ENCODE peak calls at places on chromosomes 2 and 18, in five cellular contexts. Y is RWPE1; H is GM23338; N is CD8-positive, alpha-beta memory T cell; V is ovary. K is an unnamed sample.

GRCh38 chr2:32632089-32632488 is 4.2 kb downstream of the TTC27 start:
- DNase-seq in Y (peak; percentile 21), H (no peak), N (no peak), V (no peak), K (no peak)

GRCh38 chr18:3578621-3579020 is 128.6 kb downstream of the TGIF1 start:
- DNase-seq in Y (no peak), H (no peak), N (no peak), V (no peak), K (no peak)

GRCh38 chr2:175310813-175311504 is 129.4 kb upstream of the ATP5MC3 start:
- DNase-seq in Y (no peak), H (no peak), N (no peak), V (no peak), K (no peak)

GRCh38 chr18:79367989-79368388 is 27.7 kb upstream of the NFATC1 start:
- DNase-seq in Y (no peak), H (no peak), N (no peak), V (peak; percentile 60), K (no peak)

GRCh38 chr2:33219850-33220275 is 256.6 kb upstream of the RASGRP3 start:
- DNase-seq in Y (no peak), H (no peak), N (no peak), V (no peak), K (no peak)

GRCh38 chr18:41594582-41594981 is 360.5 kb upstream of the PIK3C3 start:
- DNase-seq in Y (no peak), H (no peak), N (no peak), V (no peak), K (no peak)

GRCh38 chr18:14949800-14950415 is 201.9 kb downstream of the ANKRD30B start:
- DNase-seq in Y (no peak), H (no peak), N (no peak), V (no peak), K (no peak)

GRCh38 chr2:74020717-74021406 is 36.2 kb downstream of the TET3 start:
- DNase-seq in Y (no peak), H (no peak), N (no peak), V (no peak), K (no peak)

GRCh38 chr2:12064153-12064552 is 317.7 kb downstream of the LPIN1 start:
- DNase-seq in Y (no peak), H (peak; percentile 67), N (no peak), V (no peak), K (no peak)

GRCh38 chr2:12809526-12809925 is 92.8 kb downstream of the TRIB2 start:
- DNase-seq in Y (no peak), H (no peak), N (no peak), V (no peak), K (no peak)

GRCh38 chr2:200814276-200814815 is 2.6 kb downstream of the BZW1 start:
- DNase-seq in Y (no peak), H (no peak), N (no peak), V (no peak), K (no peak)

GRCh38 chr2:48205137-48205798 is 299.0 kb upstream of the FBXO11 start:
- DNase-seq in Y (no peak), H (no peak), N (no peak), V (no peak), K (peak; percentile 88)
- H3K27ac ChIP-seq in Y (no peak overlapping the region), H (no peak overlapping the region), N (peak overlapping the region; percentile 3), V (no peak overlapping the region), K (peak overlapping the region; percentile 99)

GRCh38 chr2:202373490-202373889 is 2.6 kb upstream of the BMPR2 start:
- DNase-seq in Y (no peak), H (no peak), N (no peak), V (no peak), K (no peak)
- H3K27ac ChIP-seq in Y (no peak overlapping the region), H (no peak overlapping the region), N (no peak overlapping the region), V (no peak overlapping the region), K (no peak overlapping the region)

GRCh38 chr18:57925706-57926105 is 118.3 kb upstream of the NEDD4L start:
- DNase-seq in Y (no peak), H (no peak), N (no peak), V (no peak), K (no peak)
- H3K27ac ChIP-seq in Y (peak overlapping the region; percentile 60), H (no peak overlapping the region), N (no peak overlapping the region), V (no peak overlapping the region), K (no peak overlapping the region)

GRCh38 chr18:24398515-24398914 is 891 bp upstream of the OSBPL1A start:
- DNase-seq in Y (no peak), H (peak; percentile 39), N (no peak), V (no peak), K (no peak)
- H3K27ac ChIP-seq in Y (peak overlapping the region; percentile 98), H (peak overlapping the region; percentile 94), N (no peak overlapping the region), V (no peak overlapping the region), K (peak overlapping the region; percentile 63)

GRCh38 chr2:152200562-152201465 is 25.3 kb upstream of the STAM2 start:
- DNase-seq in Y (peak; percentile 94), H (peak; percentile 41), N (no peak), V (peak; percentile 36), K (no peak)
- H3K27ac ChIP-seq in Y (peak overlapping the region; percentile 81), H (no peak overlapping the region), N (no peak overlapping the region), V (no peak overlapping the region), K (no peak overlapping the region)

GRCh38 chr2:45897836-45898235 is 246.4 kb downstream of the PRKCE start:
- DNase-seq in Y (no peak), H (no peak), N (no peak), V (no peak), K (no peak)
- H3K27ac ChIP-seq in Y (no peak overlapping the region), H (no peak overlapping the region), N (no peak overlapping the region), V (no peak overlapping the region), K (no peak overlapping the region)

DNA sequence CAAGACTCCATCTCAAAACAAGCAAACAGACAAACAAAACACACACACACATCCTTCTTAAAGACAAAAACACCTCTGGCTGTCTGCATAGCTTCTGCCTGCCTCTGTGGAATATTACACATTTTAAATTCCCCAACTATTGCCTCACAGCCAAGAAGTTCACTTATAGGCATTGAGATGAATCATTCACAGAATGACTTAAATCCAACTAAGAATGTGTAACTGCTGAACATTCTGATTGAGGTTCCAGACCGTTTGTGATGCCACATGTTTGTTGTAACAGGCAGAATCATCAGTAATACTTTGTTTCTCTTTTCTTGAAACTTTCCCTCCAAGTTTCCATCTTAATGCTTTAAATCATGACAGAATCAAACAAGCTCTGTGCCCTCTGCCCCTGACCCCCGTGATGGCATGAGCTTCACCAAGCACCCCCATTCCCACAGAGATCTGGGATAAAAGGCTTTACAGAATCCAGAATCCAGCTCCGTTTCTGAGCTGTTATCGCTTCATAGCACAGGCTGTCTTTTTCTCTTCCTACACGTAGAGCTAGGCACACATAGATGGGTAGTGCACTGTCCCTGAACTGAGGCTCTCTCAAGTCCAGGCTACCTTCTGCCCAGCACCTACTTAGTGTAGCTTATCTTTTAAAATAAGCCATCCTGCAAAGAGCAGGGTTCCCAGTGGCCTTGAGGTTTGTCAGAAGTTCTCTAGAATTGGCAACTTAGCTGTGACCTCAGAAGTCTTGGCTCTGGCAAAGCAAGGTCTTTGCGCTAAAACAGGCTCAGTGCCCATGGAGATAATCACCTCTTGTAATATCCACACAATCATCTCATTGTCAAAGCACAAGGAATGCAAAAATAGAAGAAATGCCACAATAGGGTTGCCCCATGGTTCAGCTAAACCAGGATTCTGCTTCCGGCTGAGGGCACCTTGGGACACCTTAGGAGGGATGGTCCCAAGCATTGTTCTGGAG is 32.9 kb downstream of the EPAS1 start:
- DNase-seq in Y (peak; percentile 73), H (no peak), N (no peak), V (no peak), K (no peak)
- H3K27ac ChIP-seq in Y (peak overlapping the region; percentile 92), H (no peak overlapping the region), N (no peak overlapping the region), V (peak overlapping the region; percentile 8), K (no peak overlapping the region)

GRCh38 chr18:63207825-63208224 is 111.7 kb downstream of the BCL2 start:
- DNase-seq in Y (no peak), H (no peak), N (no peak), V (no peak), K (no peak)
- H3K27ac ChIP-seq in Y (no peak overlapping the region), H (no peak overlapping the region), N (no peak overlapping the region), V (no peak overlapping the region), K (no peak overlapping the region)

GRCh38 chr2:72533767-72534166 is 292.1 kb downstream of the EXOC6B start:
- DNase-seq in Y (peak; percentile 51), H (no peak), N (no peak), V (no peak), K (no peak)

GRCh38 chr2:72539145-72539552 is 286.7 kb downstream of the EXOC6B start:
- DNase-seq in Y (no peak), H (peak; percentile 44), N (no peak), V (no peak), K (no peak)

GRCh38 chr2:72543527-72544216 is 282.2 kb downstream of the EXOC6B start:
- DNase-seq in Y (no peak), H (no peak), N (no peak), V (no peak), K (no peak)

GRCh38 chr2:72538486-72538885 is 287.3 kb downstream of the EXOC6B start:
- DNase-seq in Y (no peak), H (no peak), N (no peak), V (no peak), K (no peak)
- H3K27ac ChIP-seq in Y (no peak overlapping the region), H (no peak overlapping the region), N (no peak overlapping the region), V (no peak overlapping the region), K (no peak overlapping the region)

GRCh38 chr2:226426292-226426736 is 373.3 kb downstream of the IRS1 start:
- DNase-seq in Y (peak; percentile 73), H (no peak), N (no peak), V (no peak), K (no peak)

GRCh38 chr2:226420646-226421045 is 379.0 kb downstream of the IRS1 start:
- DNase-seq in Y (no peak), H (no peak), N (no peak), V (no peak), K (no peak)

GRCh38 chr2:226424971-226425370 is 374.6 kb downstream of the IRS1 start:
- DNase-seq in Y (peak; percentile 22), H (no peak), N (no peak), V (no peak), K (no peak)

GRCh38 chr2:226427538-226428307 is 371.9 kb downstream of the IRS1 start:
- DNase-seq in Y (peak; percentile 67), H (no peak), N (no peak), V (no peak), K (no peak)

DNA sequence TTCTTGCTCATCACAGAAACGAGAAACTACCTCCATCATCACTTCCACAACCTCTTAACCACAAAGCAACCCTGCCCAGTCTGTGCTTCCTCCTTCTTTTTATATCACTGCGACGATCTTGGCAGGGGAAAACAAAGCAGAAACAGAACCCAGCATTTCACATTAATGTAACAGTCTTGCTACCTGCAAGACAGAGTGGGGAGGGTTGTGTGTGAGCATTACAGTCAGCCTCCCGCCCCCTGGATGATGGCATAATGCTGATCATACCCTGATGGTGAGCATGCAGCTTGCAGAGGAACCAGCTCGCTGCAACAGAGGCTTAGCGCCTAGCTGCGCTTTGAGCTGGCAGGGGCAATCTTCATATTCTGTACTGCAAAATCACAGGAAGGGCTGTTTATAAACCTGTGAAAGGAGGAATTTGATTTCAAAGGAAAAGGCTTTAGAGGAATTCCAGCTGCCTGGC is 376.1 kb downstream of the IRS1 start:
- DNase-seq in Y (no peak), H (no peak), N (no peak), V (no peak), K (peak; percentile 2)
- H3K27ac ChIP-seq in Y (no peak overlapping the region), H (no peak overlapping the region), N (no peak overlapping the region), V (no peak overlapping the region), K (no peak overlapping the region)

K was measured in caudate nucleus.